ENCODE peak calls at places on chromosome 3, in six cellular contexts. Y, J, P, G, F and E are unnamed samples.
A peak's percentile ranks its signal among the peaks of the same experiment; 100 is the strongest.

GRCh38 chr3:48504051-48504946 is at the start of gene SHISA5:
- DNase-seq in Y (peak; percentile 24), J (peak; percentile 73), P (peak; percentile 38), G (peak; percentile 90), F (peak; percentile 44), E (peak; percentile 62)

GRCh38 chr3:58058654-58059263 is 50.5 kb downstream of the FLNB start:
- DNase-seq in Y (no peak), J (no peak), P (peak; percentile 79), G (no peak), F (no peak), E (peak; percentile 44)

GRCh38 chr3:184399410-184399809 is 19.6 kb downstream of the CHRD start:
- DNase-seq in Y (peak; percentile 42), J (no peak), P (peak; percentile 81), G (no peak), F (no peak), E (peak; percentile 90)

GRCh38 chr3:50267280-50267913 is 1.6 kb upstream of the SEMA3B start:
- DNase-seq in Y (no peak), J (no peak), P (no peak), G (no peak), F (no peak), E (no peak)

GRCh38 chr3:115790759-115791158 is 167.4 kb downstream of the GAP43 start:
- DNase-seq in Y (peak; percentile 96), J (peak; percentile 40), P (peak; percentile 98), G (no peak), F (peak; percentile 14), E (peak; percentile 98)

GRCh38 chr3:149581681-149582349 is 76.0 kb downstream of the WWTR1 start:
- DNase-seq in Y (peak; percentile 86), J (no peak), P (peak; percentile 93), G (no peak), F (no peak), E (peak; percentile 95)

GRCh38 chr3:186425788-186426730 is 64.0 kb upstream of the DGKG start:
- DNase-seq in Y (peak; percentile 20), J (no peak), P (peak; percentile 29), G (no peak), F (no peak), E (no peak)

GRCh38 chr3:133426721-133427120 is 26.9 kb downstream of the BFSP2 start:
- DNase-seq in Y (no peak), J (no peak), P (peak; percentile 32), G (no peak), F (no peak), E (peak; percentile 60)

GRCh38 chr3:65995030-65995429 is 43.7 kb downstream of the MAGI1 start:
- DNase-seq in Y (no peak), J (no peak), P (no peak), G (no peak), F (no peak), E (peak; percentile 7)

GRCh38 chr3:1529666-1530065 is 436.8 kb downstream of the CNTN6 start:
- DNase-seq in Y (no peak), J (no peak), P (no peak), G (no peak), F (no peak), E (no peak)

GRCh38 chr3:31448035-31448881 is 84.5 kb upstream of the STT3B start:
- DNase-seq in Y (peak; percentile 38), J (peak; percentile 26), P (peak; percentile 21), G (no peak), F (no peak), E (peak; percentile 9)

GRCh38 chr3:59498995-59499394 is 449.2 kb upstream of the CFAP20DC start:
- DNase-seq in Y (no peak), J (no peak), P (no peak), G (no peak), F (no peak), E (no peak)

GRCh38 chr3:87997298-87997697 is 61.5 kb downstream of the CGGBP1 start:
- DNase-seq in Y (no peak), J (peak; percentile 50), P (peak; percentile 11), G (no peak), F (no peak), E (peak; percentile 53)

GRCh38 chr3:125160911-125161371 is 51.6 kb downstream of the SLC12A8 start:
- DNase-seq in Y (no peak), J (no peak), P (no peak), G (no peak), F (no peak), E (no peak)

GRCh38 chr3:154819491-154819890 is 260.6 kb upstream of the MME start:
- DNase-seq in Y (no peak), J (no peak), P (no peak), G (no peak), F (no peak), E (no peak)

GRCh38 chr3:118636841-118637240 is 397.8 kb downstream of the IGSF11 start:
- DNase-seq in Y (peak; percentile 11), J (no peak), P (no peak), G (no peak), F (no peak), E (peak; percentile 9)

GRCh38 chr3:156483426-156483825 is 71.5 kb downstream of the SSR3 start:
- DNase-seq in Y (no peak), J (no peak), P (peak; percentile 91), G (no peak), F (no peak), E (peak; percentile 82)

GRCh38 chr3:193194417-193194816 is 46.6 kb upstream of the PLAAT1 start:
- DNase-seq in Y (no peak), J (no peak), P (no peak), G (no peak), F (no peak), E (no peak)

GRCh38 chr3:30915782-30916181 is 21.3 kb upstream of the GADL1 start:
- DNase-seq in Y (no peak), J (no peak), P (no peak), G (no peak), F (no peak), E (no peak)

GRCh38 chr3:188421836-188422540 is 268.0 kb downstream of the LPP start:
- DNase-seq in Y (no peak), J (no peak), P (no peak), G (no peak), F (no peak), E (no peak)

GRCh38 chr3:58713715-58714401 is 47.3 kb upstream of the FAM3D start:
- DNase-seq in Y (no peak), J (no peak), P (no peak), G (no peak), F (no peak), E (no peak)

GRCh38 chr3:188266581-188267274 is 112.8 kb downstream of the LPP start:
- DNase-seq in Y (no peak), J (no peak), P (peak; percentile 56), G (no peak), F (no peak), E (peak; percentile 41)